ENCODE peak calls at places on chromosomes 11 and 22, in ten cellular contexts. One of them, this sample, is unnamed.

GRCh38 chr22:30044369-30044768 is 35.9 kb upstream of the HORMAD2 start:
- DNase-seq in HFF-Myc: peak
- DNase-seq in coronary artery: no peak
- DNase-seq in choroid plexus epithelial cell: peak
- DNase-seq in fibroblast of villous mesenchyme: peak
- DNase-seq in GM23338: no peak
- DNase-seq in lower lobe of right lung: no peak
- DNase-seq in NB4: no peak
- DNase-seq in dorsolateral prefrontal cortex: no peak
- DNase-seq in ascending aorta: no peak
- DNase-seq in this sample: peak

GRCh38 chr22:17194213-17194612 is 25.0 kb downstream of the ADA2 start:
- DNase-seq in HFF-Myc: no peak
- DNase-seq in coronary artery: no peak
- DNase-seq in choroid plexus epithelial cell: no peak
- DNase-seq in fibroblast of villous mesenchyme: no peak
- DNase-seq in GM23338: peak
- DNase-seq in lower lobe of right lung: no peak
- DNase-seq in NB4: no peak
- DNase-seq in dorsolateral prefrontal cortex: no peak
- DNase-seq in ascending aorta: no peak
- DNase-seq in this sample: no peak

GRCh38 chr22:49826603-49827306 is 918 bp downstream of the BRD1 start:
- DNase-seq in HFF-Myc: no peak
- DNase-seq in coronary artery: no peak
- DNase-seq in choroid plexus epithelial cell: peak
- DNase-seq in fibroblast of villous mesenchyme: peak
- DNase-seq in GM23338: peak
- DNase-seq in lower lobe of right lung: peak
- DNase-seq in NB4: peak
- DNase-seq in dorsolateral prefrontal cortex: no peak
- DNase-seq in ascending aorta: no peak
- DNase-seq in this sample: no peak

GRCh38 chr22:17265649-17266248 is 46.5 kb upstream of the ADA2 start:
- DNase-seq in HFF-Myc: no peak
- DNase-seq in coronary artery: no peak
- DNase-seq in choroid plexus epithelial cell: no peak
- DNase-seq in fibroblast of villous mesenchyme: no peak
- DNase-seq in GM23338: no peak
- DNase-seq in lower lobe of right lung: no peak
- DNase-seq in NB4: no peak
- DNase-seq in dorsolateral prefrontal cortex: no peak
- DNase-seq in ascending aorta: no peak
- DNase-seq in this sample: no peak

GRCh38 chr22:46674906-46675305 is 54.7 kb downstream of the GRAMD4 start:
- DNase-seq in HFF-Myc: no peak
- DNase-seq in coronary artery: no peak
- DNase-seq in choroid plexus epithelial cell: no peak
- DNase-seq in fibroblast of villous mesenchyme: no peak
- DNase-seq in GM23338: no peak
- DNase-seq in lower lobe of right lung: no peak
- DNase-seq in NB4: no peak
- DNase-seq in dorsolateral prefrontal cortex: no peak
- DNase-seq in ascending aorta: no peak
- DNase-seq in this sample: no peak

GRCh38 chr22:47092896-47093311 is 330.5 kb downstream of the TBC1D22A start:
- DNase-seq in HFF-Myc: no peak
- DNase-seq in coronary artery: no peak
- DNase-seq in choroid plexus epithelial cell: peak
- DNase-seq in fibroblast of villous mesenchyme: peak
- DNase-seq in GM23338: no peak
- DNase-seq in lower lobe of right lung: no peak
- DNase-seq in NB4: no peak
- DNase-seq in dorsolateral prefrontal cortex: no peak
- DNase-seq in ascending aorta: no peak
- DNase-seq in this sample: peak

GRCh38 chr11:22670803-22671202 is 4.4 kb downstream of the GAS2 start:
- DNase-seq in HFF-Myc: no peak
- DNase-seq in coronary artery: no peak
- DNase-seq in choroid plexus epithelial cell: peak
- DNase-seq in fibroblast of villous mesenchyme: no peak
- DNase-seq in GM23338: peak
- DNase-seq in lower lobe of right lung: no peak
- DNase-seq in NB4: peak
- DNase-seq in dorsolateral prefrontal cortex: no peak
- DNase-seq in ascending aorta: no peak
- DNase-seq in this sample: no peak

GRCh38 chr11:109960831-109961230 is 132.4 kb upstream of the ZC3H12C start:
- DNase-seq in HFF-Myc: no peak
- DNase-seq in coronary artery: no peak
- DNase-seq in choroid plexus epithelial cell: peak
- DNase-seq in fibroblast of villous mesenchyme: peak
- DNase-seq in GM23338: peak
- DNase-seq in lower lobe of right lung: no peak
- DNase-seq in NB4: no peak
- DNase-seq in dorsolateral prefrontal cortex: no peak
- DNase-seq in ascending aorta: no peak
- DNase-seq in this sample: peak

GRCh38 chr22:47046411-47047065 is 284.1 kb downstream of the TBC1D22A start:
- DNase-seq in HFF-Myc: no peak
- DNase-seq in coronary artery: no peak
- DNase-seq in choroid plexus epithelial cell: no peak
- DNase-seq in fibroblast of villous mesenchyme: no peak
- DNase-seq in GM23338: no peak
- DNase-seq in lower lobe of right lung: peak
- DNase-seq in NB4: no peak
- DNase-seq in dorsolateral prefrontal cortex: no peak
- DNase-seq in ascending aorta: no peak
- DNase-seq in this sample: no peak

GRCh38 chr22:19108807-19109197 is 13.4 kb downstream of the DGCR2 start:
- DNase-seq in HFF-Myc: no peak
- DNase-seq in coronary artery: no peak
- DNase-seq in choroid plexus epithelial cell: no peak
- DNase-seq in fibroblast of villous mesenchyme: no peak
- DNase-seq in GM23338: no peak
- DNase-seq in lower lobe of right lung: no peak
- DNase-seq in NB4: peak
- DNase-seq in dorsolateral prefrontal cortex: no peak
- DNase-seq in ascending aorta: no peak
- DNase-seq in this sample: no peak

GRCh38 chr11:72451836-72452376 is 17.6 kb upstream of the CLPB start:
- DNase-seq in HFF-Myc: no peak
- DNase-seq in coronary artery: no peak
- DNase-seq in choroid plexus epithelial cell: no peak
- DNase-seq in fibroblast of villous mesenchyme: no peak
- DNase-seq in GM23338: no peak
- DNase-seq in lower lobe of right lung: peak
- DNase-seq in NB4: no peak
- DNase-seq in dorsolateral prefrontal cortex: no peak
- DNase-seq in ascending aorta: no peak
- DNase-seq in this sample: no peak

GRCh38 chr11:46039990-46040389 is 81.3 kb downstream of the PHF21A start:
- DNase-seq in HFF-Myc: no peak
- DNase-seq in coronary artery: no peak
- DNase-seq in choroid plexus epithelial cell: peak
- DNase-seq in fibroblast of villous mesenchyme: peak
- DNase-seq in GM23338: no peak
- DNase-seq in lower lobe of right lung: no peak
- DNase-seq in NB4: no peak
- DNase-seq in dorsolateral prefrontal cortex: no peak
- DNase-seq in ascending aorta: no peak
- DNase-seq in this sample: peak

GRCh38 chr11:63917685-63918523 is 940 bp upstream of the RCOR2 start:
- DNase-seq in HFF-Myc: no peak
- DNase-seq in coronary artery: peak
- DNase-seq in choroid plexus epithelial cell: peak
- DNase-seq in fibroblast of villous mesenchyme: peak
- DNase-seq in GM23338: peak
- DNase-seq in lower lobe of right lung: no peak
- DNase-seq in NB4: peak
- DNase-seq in dorsolateral prefrontal cortex: peak
- DNase-seq in ascending aorta: peak
- DNase-seq in this sample: no peak

GRCh38 chr22:36077261-36077660 is 48.6 kb upstream of the RBFOX2 start:
- DNase-seq in HFF-Myc: no peak
- DNase-seq in coronary artery: no peak
- DNase-seq in choroid plexus epithelial cell: no peak
- DNase-seq in fibroblast of villous mesenchyme: peak
- DNase-seq in GM23338: no peak
- DNase-seq in lower lobe of right lung: no peak
- DNase-seq in NB4: no peak
- DNase-seq in dorsolateral prefrontal cortex: no peak
- DNase-seq in ascending aorta: no peak
- DNase-seq in this sample: no peak

DNA sequence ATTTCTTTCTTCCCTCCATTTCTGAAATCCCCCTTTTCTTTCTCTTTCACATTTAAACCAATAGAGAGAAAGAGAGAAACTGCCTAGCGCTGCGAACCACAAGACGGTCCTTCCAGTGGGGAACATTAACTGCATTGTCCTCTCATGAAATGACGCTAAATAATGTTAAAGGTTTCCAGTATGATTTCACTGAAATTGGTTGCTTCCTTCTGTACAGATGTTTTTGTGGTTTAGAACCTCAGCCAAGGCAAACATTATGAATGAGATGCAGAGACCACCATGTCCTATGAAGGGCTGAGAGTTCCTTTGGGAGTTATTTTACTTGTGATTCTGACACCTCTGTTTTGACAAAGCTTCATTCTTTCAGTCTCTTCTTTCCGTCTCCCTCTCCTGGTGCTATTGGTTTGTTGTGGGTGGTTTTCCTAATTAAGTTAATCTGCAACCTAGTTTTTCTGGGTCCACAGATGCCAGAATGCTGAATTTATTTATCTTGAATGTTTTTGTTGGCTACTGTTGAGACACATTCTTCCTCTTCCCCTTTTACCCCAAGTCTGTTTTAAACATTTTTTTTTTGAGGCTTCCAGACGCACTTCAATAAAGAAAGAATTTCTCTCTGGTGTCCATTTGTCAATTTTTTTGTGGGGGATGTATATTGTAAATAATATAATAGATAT is 52.0 kb downstream of the ZBTB16 start:
- DNase-seq in HFF-Myc: no peak
- DNase-seq in coronary artery: no peak
- DNase-seq in choroid plexus epithelial cell: peak
- DNase-seq in fibroblast of villous mesenchyme: peak
- DNase-seq in GM23338: no peak
- DNase-seq in lower lobe of right lung: no peak
- DNase-seq in NB4: no peak
- DNase-seq in dorsolateral prefrontal cortex: no peak
- DNase-seq in ascending aorta: no peak
- DNase-seq in this sample: peak
- H3K4me3 ChIP-seq in HFF-Myc: no peak
- H3K4me3 ChIP-seq in coronary artery: peak
- H3K4me3 ChIP-seq in choroid plexus epithelial cell: no peak
- H3K4me3 ChIP-seq in fibroblast of villous mesenchyme: no peak
- H3K4me3 ChIP-seq in GM23338: no peak
- H3K4me3 ChIP-seq in lower lobe of right lung: peak
- H3K4me3 ChIP-seq in NB4: no peak
- H3K4me3 ChIP-seq in dorsolateral prefrontal cortex: peak
- H3K4me3 ChIP-seq in ascending aorta: peak
- H3K4me3 ChIP-seq in this sample: no peak

GRCh38 chr11:9606799-9607510 is 33.5 kb downstream of the WEE1 start:
- DNase-seq in HFF-Myc: no peak
- DNase-seq in coronary artery: no peak
- DNase-seq in choroid plexus epithelial cell: no peak
- DNase-seq in fibroblast of villous mesenchyme: no peak
- DNase-seq in GM23338: peak
- DNase-seq in lower lobe of right lung: no peak
- DNase-seq in NB4: no peak
- DNase-seq in dorsolateral prefrontal cortex: no peak
- DNase-seq in ascending aorta: no peak
- DNase-seq in this sample: no peak
- H3K4me3 ChIP-seq in HFF-Myc: no peak
- H3K4me3 ChIP-seq in coronary artery: no peak
- H3K4me3 ChIP-seq in choroid plexus epithelial cell: no peak
- H3K4me3 ChIP-seq in fibroblast of villous mesenchyme: no peak
- H3K4me3 ChIP-seq in GM23338: no peak
- H3K4me3 ChIP-seq in lower lobe of right lung: no peak
- H3K4me3 ChIP-seq in NB4: no peak
- H3K4me3 ChIP-seq in dorsolateral prefrontal cortex: no peak
- H3K4me3 ChIP-seq in ascending aorta: no peak
- H3K4me3 ChIP-seq in this sample: no peak

DNA sequence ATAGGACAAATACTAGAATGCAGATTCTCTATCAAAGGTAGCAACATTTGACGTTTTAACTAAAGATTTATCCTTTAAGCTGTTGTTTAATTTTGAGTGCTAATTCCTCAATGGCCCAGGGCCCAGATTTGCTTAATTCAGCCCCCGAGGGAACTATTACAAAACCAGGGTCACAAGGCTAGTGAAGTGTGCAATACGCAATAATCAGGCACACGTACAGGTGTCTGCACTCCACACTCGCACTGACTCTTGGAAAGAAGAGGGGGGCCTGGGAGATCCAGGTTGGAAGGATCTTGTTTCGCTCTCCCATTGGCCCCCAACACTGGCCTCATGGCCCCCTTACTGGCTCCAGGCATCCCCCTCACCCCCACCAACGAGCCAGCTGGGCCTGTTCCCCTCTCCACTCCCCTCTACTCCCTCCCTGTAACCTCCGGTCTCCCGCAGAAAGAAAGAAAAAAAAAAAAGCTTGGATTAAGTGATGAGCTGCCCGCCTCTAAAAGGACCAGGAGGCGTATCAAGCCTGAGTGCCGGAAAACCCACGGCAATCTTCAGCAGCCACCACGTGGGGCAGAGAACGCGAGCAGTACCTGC is 2.2 kb upstream of the KIRREL3 start:
- DNase-seq in HFF-Myc: no peak
- DNase-seq in coronary artery: no peak
- DNase-seq in choroid plexus epithelial cell: no peak
- DNase-seq in fibroblast of villous mesenchyme: no peak
- DNase-seq in GM23338: no peak
- DNase-seq in lower lobe of right lung: no peak
- DNase-seq in NB4: no peak
- DNase-seq in dorsolateral prefrontal cortex: no peak
- DNase-seq in ascending aorta: no peak
- DNase-seq in this sample: no peak
- H3K4me3 ChIP-seq in HFF-Myc: peak
- H3K4me3 ChIP-seq in coronary artery: peak
- H3K4me3 ChIP-seq in choroid plexus epithelial cell: no peak
- H3K4me3 ChIP-seq in fibroblast of villous mesenchyme: peak
- H3K4me3 ChIP-seq in GM23338: peak
- H3K4me3 ChIP-seq in lower lobe of right lung: no peak
- H3K4me3 ChIP-seq in NB4: no peak
- H3K4me3 ChIP-seq in dorsolateral prefrontal cortex: peak
- H3K4me3 ChIP-seq in ascending aorta: no peak
- H3K4me3 ChIP-seq in this sample: peak

GRCh38 chr11:17720796-17721171 is 1.4 kb downstream of the MYOD1 start:
- DNase-seq in HFF-Myc: no peak
- DNase-seq in coronary artery: no peak
- DNase-seq in choroid plexus epithelial cell: no peak
- DNase-seq in fibroblast of villous mesenchyme: no peak
- DNase-seq in GM23338: peak
- DNase-seq in lower lobe of right lung: no peak
- DNase-seq in NB4: no peak
- DNase-seq in dorsolateral prefrontal cortex: no peak
- DNase-seq in ascending aorta: no peak
- DNase-seq in this sample: no peak
- H3K4me3 ChIP-seq in HFF-Myc: no peak
- H3K4me3 ChIP-seq in coronary artery: peak
- H3K4me3 ChIP-seq in choroid plexus epithelial cell: no peak
- H3K4me3 ChIP-seq in fibroblast of villous mesenchyme: no peak
- H3K4me3 ChIP-seq in GM23338: peak
- H3K4me3 ChIP-seq in lower lobe of right lung: no peak
- H3K4me3 ChIP-seq in NB4: no peak
- H3K4me3 ChIP-seq in dorsolateral prefrontal cortex: no peak
- H3K4me3 ChIP-seq in ascending aorta: no peak
- H3K4me3 ChIP-seq in this sample: peak

GRCh38 chr11:20373568-20374209 is 10.2 kb downstream of the HTATIP2 start:
- DNase-seq in HFF-Myc: no peak
- DNase-seq in coronary artery: no peak
- DNase-seq in choroid plexus epithelial cell: no peak
- DNase-seq in fibroblast of villous mesenchyme: no peak
- DNase-seq in GM23338: no peak
- DNase-seq in lower lobe of right lung: no peak
- DNase-seq in NB4: no peak
- DNase-seq in dorsolateral prefrontal cortex: no peak
- DNase-seq in ascending aorta: no peak
- DNase-seq in this sample: no peak
- H3K4me3 ChIP-seq in HFF-Myc: no peak
- H3K4me3 ChIP-seq in coronary artery: no peak
- H3K4me3 ChIP-seq in choroid plexus epithelial cell: no peak
- H3K4me3 ChIP-seq in fibroblast of villous mesenchyme: no peak
- H3K4me3 ChIP-seq in GM23338: no peak
- H3K4me3 ChIP-seq in lower lobe of right lung: no peak
- H3K4me3 ChIP-seq in NB4: no peak
- H3K4me3 ChIP-seq in dorsolateral prefrontal cortex: no peak
- H3K4me3 ChIP-seq in ascending aorta: no peak
- H3K4me3 ChIP-seq in this sample: no peak